ENCODE peak calls at places on chromosomes 2 and 18, in nine cellular contexts. B is kidney; J is T-helper 17 cell; O is stimulated activated CD4-positive, alpha-beta T cell treated with anti-CD3 and anti-CD28 coated beads, Interleukin-4, amount 100 ng/mL, for 48 hours; L is WTC11; C is CD8-positive, alpha-beta memory T cell; K is NCI-H446; Y is mesenchymal stem cell; N is endothelial cell. Q is an unnamed sample.

GRCh38 chr2:237591021-237591370 is 462 bp upstream of the RAB17 start:
- DNase-seq in N (no peak), O (no peak), Y (no peak), K (no peak), L (peak), C (no peak), B (peak), J (no peak), Q (peak)

GRCh38 chr2:156706576-156706975 is 270.4 kb downstream of the GPD2 start:
- DNase-seq in K (no peak), Y (no peak), J (no peak), C (no peak), N (no peak), L (no peak), O (no peak), B (no peak), Q (no peak)

GRCh38 chr2:113754989-113755689 is 1.3 kb downstream of the SLC35F5 start:
- DNase-seq in J (no peak), K (no peak), L (no peak), B (no peak), N (no peak), O (no peak), Y (peak), C (no peak), Q (peak)

GRCh38 chr18:78240091-78240490 is 739.5 kb upstream of the SALL3 start:
- DNase-seq in J (no peak), N (no peak), C (no peak), L (no peak), O (no peak), K (no peak), Y (no peak), B (no peak), Q (no peak)

GRCh38 chr18:49483198-49483597 is 3.8 kb downstream of the C18orf32 start:
- DNase-seq in B (no peak), N (no peak), J (no peak), O (no peak), C (no peak), Y (no peak), L (no peak), K (no peak), Q (no peak)

GRCh38 chr2:74833418-74834233 is at the start of gene HK2:
- DNase-seq in L (peak), O (peak), B (peak), C (peak), K (peak), N (peak), Y (peak), J (peak), Q (peak)

GRCh38 chr2:176129013-176129796 is at the start of gene HOXD8:
- DNase-seq in Y (peak), O (no peak), C (no peak), L (peak), B (peak), N (peak), K (peak), J (no peak), Q (peak)

GRCh38 chr2:172113617-172114016 is 10.9 kb upstream of the DLX2 start:
- DNase-seq in O (no peak), C (no peak), L (no peak), J (no peak), N (no peak), K (peak), Y (peak), B (no peak), Q (peak)

GRCh38 chr2:125684932-125685331 is 971.0 kb upstream of the GYPC start:
- DNase-seq in O (no peak), B (no peak), K (no peak), L (no peak), N (no peak), J (no peak), C (no peak), Y (no peak), Q (no peak)

GRCh38 chr2:112020561-112020960 is 34.5 kb upstream of the TMEM87B start:
- DNase-seq in Y (no peak), B (no peak), C (no peak), L (peak), O (no peak), N (peak), J (no peak), K (no peak), Q (no peak)

GRCh38 chr18:5979971-5980457 is 84.7 kb upstream of the TMEM200C start:
- DNase-seq in J (no peak), N (no peak), Y (no peak), C (no peak), K (no peak), L (no peak), O (no peak), B (no peak), Q (no peak)

GRCh38 chr2:139031722-139032121 is 251.5 kb upstream of the NXPH2 start:
- DNase-seq in O (no peak), B (peak), C (no peak), K (peak), L (peak), Y (no peak), N (peak), J (no peak), Q (no peak)

GRCh38 chr2:42086500-42086953 is 38.7 kb downstream of the PKDCC start:
- DNase-seq in B (no peak), O (no peak), N (peak), Y (peak), K (peak), L (peak), C (peak), J (no peak), Q (peak)

GRCh38 chr2:69755862-69756467 is 14.0 kb downstream of the ANXA4 start:
- DNase-seq in L (no peak), N (no peak), B (no peak), O (no peak), C (no peak), K (no peak), J (no peak), Y (peak), Q (peak)

GRCh38 chr2:67851946-67852345 is 210.9 kb downstream of the C1D start:
- DNase-seq in O (no peak), N (no peak), J (no peak), Y (no peak), B (no peak), C (no peak), K (peak), L (no peak), Q (no peak)

GRCh38 chr18:72700961-72701710 is 157.0 kb upstream of the CBLN2 start:
- DNase-seq in K (peak), C (no peak), B (no peak), J (no peak), N (no peak), O (no peak), Y (peak), L (no peak), Q (peak)

GRCh38 chr2:56185101-56185581 is 1.4 kb downstream of the CCDC85A start:
- DNase-seq in N (peak), J (no peak), O (no peak), K (peak), B (no peak), L (peak), Y (peak), C (no peak), Q (no peak)

GRCh38 chr2:105071379-105071778 is 33.5 kb downstream of the MRPS9 start:
- DNase-seq in B (no peak), C (no peak), Y (no peak), L (no peak), N (no peak), J (no peak), K (no peak), O (no peak), Q (no peak)

GRCh38 chr2:10432315-10433181 is 15.6 kb downstream of the ODC1 start:
- DNase-seq in O (no peak), N (no peak), L (no peak), J (peak), C (no peak), K (no peak), B (peak), Y (no peak), Q (no peak)

GRCh38 chr2:156331572-156332451 is 709 bp downstream of the NR4A2 start:
- DNase-seq in B (peak), K (no peak), J (peak), L (no peak), Y (peak), N (peak), O (no peak), C (no peak), Q (peak)

GRCh38 chr2:108623616-108624015 is 89.3 kb downstream of the LIMS1 start:
- DNase-seq in C (no peak), L (no peak), Y (no peak), B (no peak), J (no peak), O (no peak), K (no peak), N (no peak), Q (no peak)

GRCh38 chr18:3340015-3340681 is 78.2 kb downstream of the MYL12B start:
- DNase-seq in J (no peak), B (no peak), Y (peak), C (no peak), L (no peak), K (no peak), N (no peak), O (no peak), Q (peak)

GRCh38 chr2:113217455-113218282 is 43.9 kb downstream of the PSD4 start:
- DNase-seq in L (peak), Y (no peak), N (no peak), O (no peak), K (no peak), B (peak), C (no peak), J (no peak), Q (peak)

GRCh38 chr2:230346921-230347533 is 20.0 kb downstream of the SP140L start:
- DNase-seq in N (no peak), J (no peak), K (no peak), B (peak), L (no peak), C (no peak), O (no peak), Y (no peak), Q (no peak)

GRCh38 chr2:160377204-160377995 is 116.2 kb downstream of the RBMS1 start:
- DNase-seq in O (no peak), B (no peak), N (no peak), K (no peak), Y (no peak), L (no peak), C (no peak), J (no peak), Q (no peak)

GRCh38 chr18:70232251-70232650 is 26.8 kb upstream of the RTTN start:
- DNase-seq in L (no peak), J (no peak), K (no peak), N (no peak), O (no peak), C (no peak), Y (no peak), B (no peak), Q (no peak)

GRCh38 chr2:85938456-85938855 is 49.7 kb upstream of the ST3GAL5 start:
- DNase-seq in Y (no peak), J (no peak), N (no peak), O (no peak), L (no peak), C (no peak), B (no peak), K (no peak), Q (no peak)

GRCh38 chr2:70328921-70329561 is 27.2 kb upstream of the FAM136A start:
- DNase-seq in K (peak), J (no peak), L (no peak), O (no peak), Y (no peak), B (peak), C (no peak), N (no peak), Q (peak)

GRCh38 chr2:226446406-226447001 is 353.1 kb downstream of the IRS1 start:
- DNase-seq in N (no peak), Y (no peak), O (no peak), J (no peak), K (peak), C (no peak), B (no peak), L (no peak), Q (peak)

GRCh38 chr2:18787726-18788125 is 198.4 kb upstream of the NT5C1B start:
- DNase-seq in L (no peak), O (no peak), K (no peak), Y (peak), J (no peak), B (no peak), N (no peak), C (no peak), Q (peak)

GRCh38 chr18:46398625-46399024 is 258.4 kb downstream of the LOXHD1 start:
- DNase-seq in C (no peak), O (no peak), B (no peak), N (no peak), Y (no peak), J (no peak), L (no peak), K (no peak), Q (no peak)

GRCh38 chr2:1730047-1730937 is 14.0 kb downstream of the PXDN start:
- DNase-seq in N (no peak), C (no peak), K (no peak), O (no peak), B (peak), L (peak), Y (peak), J (no peak), Q (peak)

GRCh38 chr2:130251865-130252620 is 53.8 kb upstream of the TUBA3E start:
- DNase-seq in O (no peak), J (no peak), L (no peak), K (no peak), Y (no peak), N (no peak), C (no peak), B (peak), Q (no peak)

GRCh38 chr2:105375001-105375561 is 23.8 kb downstream of the FHL2 start:
- DNase-seq in B (no peak), K (no peak), N (no peak), L (no peak), C (no peak), O (no peak), J (no peak), Y (peak), Q (no peak)

GRCh38 chr2:23659773-23660172 is 267.1 kb downstream of the ATAD2B start:
- DNase-seq in O (no peak), K (no peak), N (no peak), J (no peak), L (no peak), Y (no peak), B (no peak), C (no peak), Q (no peak)

GRCh38 chr2:119544075-119545031 is at the start of gene CFAP221:
- DNase-seq in K (peak), L (peak), J (no peak), C (no peak), O (peak), N (peak), B (peak), Y (peak), Q (peak)

GRCh38 chr2:74575320-74575719 is 20.8 kb downstream of the DOK1 start:
- DNase-seq in O (no peak), L (no peak), K (no peak), C (no peak), Y (no peak), N (no peak), J (no peak), B (no peak), Q (no peak)

GRCh38 chr2:3480352-3481010 is 38.9 kb downstream of the ADI1 start:
- DNase-seq in N (no peak), K (no peak), J (no peak), L (no peak), O (no peak), B (no peak), C (no peak), Y (no peak), Q (no peak)